ENCODE peak calls at places on chromosomes 12 and 14, in five cellular contexts. R is uterus, P is neural progenitor cell, K is psoas muscle, F is IMR-90. M is an unnamed sample. For H3K4me1, the result is how much of the 10 kb centered on the place peaks cover.

GRCh38 chr12:11607313-11608081 is 42.0 kb upstream of the ETV6 start:
- DNase-seq in P (peak), F (peak), R (no peak), K (no peak), M (no peak)

GRCh38 chr12:56657416-56658379 is 11.9 kb upstream of the ATP5F1B start:
- DNase-seq in K (no peak), P (no peak), F (no peak), R (no peak), M (no peak)

GRCh38 chr12:123478762-123479161 is 20.8 kb downstream of the SNRNP35 start:
- DNase-seq in R (no peak), K (peak), F (peak), P (no peak), M (peak)

GRCh38 chr14:88179725-88180124 is 143.3 kb downstream of the KCNK10 start:
- DNase-seq in F (no peak), P (no peak), K (no peak), R (no peak), M (no peak)

GRCh38 chr12:40336573-40337199 is 111.9 kb downstream of the LRRK2 start:
- DNase-seq in P (no peak), F (peak), K (no peak), R (no peak), M (no peak)

GRCh38 chr12:1471224-1471623 is 123.2 kb downstream of the FBXL14 start:
- DNase-seq in P (no peak), K (no peak), F (no peak), R (no peak), M (no peak)

GRCh38 chr12:65524666-65525065 is 246.2 kb downstream of the MSRB3 start:
- DNase-seq in R (no peak), F (peak), P (no peak), K (no peak), M (no peak)

GRCh38 chr12:25054076-25054782 is 105.3 kb upstream of the BCAT1 start:
- DNase-seq in K (no peak), P (no peak), F (no peak), R (no peak), M (no peak)

GRCh38 chr14:81831128-81831815 is 297.6 kb upstream of the SEL1L start:
- DNase-seq in K (peak), F (no peak), R (no peak), P (peak), M (peak)

GRCh38 chr12:130104114-130104513 is 58.1 kb upstream of the FZD10 start:
- DNase-seq in F (no peak), P (no peak), R (no peak), K (no peak), M (no peak)

GRCh38 chr12:68958337-68958736 is 25.4 kb upstream of the CPM start:
- DNase-seq in R (no peak), F (no peak), K (no peak), P (no peak), M (no peak)

GRCh38 chr14:30330452-30330851 is 228.5 kb upstream of the G2E3 start:
- DNase-seq in P (no peak), K (no peak), R (no peak), F (no peak), M (no peak)

GRCh38 chr14:24147761-24148428 is 597 bp downstream of the RNF31 start:
- DNase-seq in K (no peak), P (no peak), F (no peak), R (no peak), M (no peak)

GRCh38 chr14:76993743-76994142 is 34.8 kb downstream of the IRF2BPL start:
- DNase-seq in R (no peak), K (no peak), F (no peak), P (no peak), M (no peak)

GRCh38 chr14:51298895-51299294 is 58.8 kb downstream of the TMX1 start:
- DNase-seq in P (no peak), R (no peak), K (no peak), F (peak), M (no peak)

GRCh38 chr14:56099081-56099797 is 19.0 kb upstream of the PELI2 start:
- DNase-seq in R (no peak), P (peak), F (no peak), K (no peak), M (no peak)

GRCh38 chr12:79710707-79711483 is 20.1 kb upstream of the PAWR start:
- DNase-seq in R (no peak), P (no peak), K (no peak), F (no peak), M (no peak)

GRCh38 chr14:21268612-21269251 is 510 bp downstream of the HNRNPC start:
- DNase-seq in F (peak), P (peak), K (no peak), R (peak), M (no peak)

GRCh38 chr12:63362801-63363200 is 211.8 kb upstream of the AVPR1A start:
- DNase-seq in P (no peak), K (no peak), R (no peak), F (no peak), M (no peak)

GRCh38 chr12:23431006-23431405 is 518.5 kb downstream of the SOX5 start:
- DNase-seq in K (no peak), F (no peak), R (no peak), P (no peak), M (no peak)

GRCh38 chr12:84889818-84890217 is 22.8 kb downstream of the SLC6A15 start:
- DNase-seq in K (no peak), R (no peak), F (no peak), P (no peak), M (no peak)

GRCh38 chr14:91374897-91375747 is 42.5 kb downstream of the CCDC88C start:
- DNase-seq in R (no peak), K (no peak), F (no peak), P (peak), M (no peak)

GRCh38 chr12:104138747-104139186 is 757 bp upstream of the NFYB start:
- DNase-seq in P (peak), K (peak), R (peak), F (no peak), M (no peak)

GRCh38 chr12:105474672-105475071 is 144.2 kb downstream of the C12orf75 start:
- DNase-seq in P (no peak), K (no peak), R (no peak), F (peak), M (no peak)

GRCh38 chr12:90978117-90978770 is 23.3 kb upstream of the CCER1 start:
- DNase-seq in F (peak), P (peak), R (no peak), K (no peak), M (no peak)

GRCh38 chr12:68279227-68280054 is 26.0 kb upstream of the IL22 start:
- DNase-seq in K (no peak), R (no peak), P (no peak), F (peak), M (no peak)

GRCh38 chr12:2336409-2336829 is 283.6 kb downstream of the CACNA1C start:
- DNase-seq in R (peak), P (no peak), F (peak), K (no peak), M (peak)

GRCh38 chr12:48795550-48796455 is 6.9 kb upstream of the ADCY6 start:
- DNase-seq in K (peak), F (peak), P (peak), R (peak), M (no peak)

GRCh38 chr12:108888031-108888430 is 8.1 kb downstream of the DAO start:
- DNase-seq in P (no peak), K (no peak), R (no peak), F (no peak), M (no peak)

GRCh38 chr12:3273409-3273853 is 196.3 kb downstream of the TSPAN9 start:
- DNase-seq in P (no peak), F (peak), K (no peak), R (no peak), M (no peak)

GRCh38 chr12:1808798-1809480 is 11.4 kb upstream of the LRTM2 start:
- DNase-seq in P (no peak), F (no peak), K (no peak), R (no peak), M (no peak)

GRCh38 chr12:110252716-110253115 is 28.3 kb upstream of the ATP2A2 start:
- DNase-seq in K (no peak), P (no peak), R (no peak), F (no peak), M (no peak)

GRCh38 chr12:77914089-77914488 is 83.4 kb downstream of the NAV3 start:
- DNase-seq in F (no peak), R (no peak), K (no peak), P (no peak), M (no peak)

GRCh38 chr12:64125913-64126312 is 96.2 kb downstream of the KICS2 start:
- DNase-seq in P (no peak), F (no peak), K (no peak), R (no peak), M (no peak)

GRCh38 chr12:1845886-1846285 is 25.5 kb downstream of the LRTM2 start:
- DNase-seq in K (no peak), F (no peak), P (no peak), R (no peak), M (no peak)

GRCh38 chr12:121059031-121059898 is 20.2 kb upstream of the OASL start:
- DNase-seq in R (no peak), K (no peak), F (no peak), P (no peak), M (no peak)

GRCh38 chr12:90368081-90368480 is 586.9 kb downstream of the CCER1 start:
- DNase-seq in F (no peak), K (no peak), P (no peak), R (no peak), M (no peak)

GRCh38 chr14:36293824-36294223 is 26.6 kb downstream of the MBIP start:
- DNase-seq in R (no peak), P (no peak), F (peak), K (no peak), M (no peak)

GRCh38 chr12:49345840-49346658 is 639 bp upstream of the DNAJC22 start:
- DNase-seq in P (no peak), F (no peak), R (no peak), K (no peak), M (no peak)

GRCh38 chr14:74614508-74615495 is 2.8 kb upstream of the LTBP2 start:
- DNase-seq in P (no peak), F (no peak), K (no peak), R (no peak), M (no peak)
- H3K4me1 ChIP-seq in P (under half), F (under half), K (under half), R (under half), M (half or more)

GRCh38 chr12:52188658-52189057 is 3.2 kb downstream of the KRT80 start:
- DNase-seq in K (no peak), P (no peak), R (no peak), F (no peak), M (no peak)
- H3K4me1 ChIP-seq in K (under half), P (under half), R (under half), F (half or more), M (half or more)

DNA sequence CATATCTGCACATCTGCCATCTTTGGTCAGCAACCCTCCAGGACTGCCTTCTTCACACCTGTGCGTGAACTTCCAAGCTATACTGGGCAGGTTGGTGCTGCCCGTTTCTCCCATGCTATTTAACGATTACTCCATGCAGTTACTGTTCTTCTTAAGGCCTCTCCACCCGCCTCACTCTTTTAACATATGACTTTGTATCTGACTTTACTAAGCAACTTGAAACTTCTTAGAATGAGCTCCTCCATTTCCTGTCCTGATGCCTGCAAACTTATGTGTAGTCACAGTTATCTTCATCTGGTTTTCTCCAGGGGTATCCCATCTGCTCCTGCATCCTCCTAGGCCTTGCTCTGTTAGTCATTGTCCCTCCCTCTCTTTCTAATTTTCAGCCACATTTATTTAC is 35.7 kb downstream of the PRKCH start:
- DNase-seq in P (no peak), F (no peak), K (no peak), R (no peak), M (no peak)
- H3K4me1 ChIP-seq in P (under half), F (under half), K (under half), R (under half), M (under half)

GRCh38 chr12:100520048-100520769 is 46.5 kb downstream of the NR1H4 start:
- DNase-seq in K (no peak), P (peak), F (no peak), R (no peak), M (no peak)
- H3K4me1 ChIP-seq in K (under half), P (under half), F (under half), R (under half), M (under half)

DNA sequence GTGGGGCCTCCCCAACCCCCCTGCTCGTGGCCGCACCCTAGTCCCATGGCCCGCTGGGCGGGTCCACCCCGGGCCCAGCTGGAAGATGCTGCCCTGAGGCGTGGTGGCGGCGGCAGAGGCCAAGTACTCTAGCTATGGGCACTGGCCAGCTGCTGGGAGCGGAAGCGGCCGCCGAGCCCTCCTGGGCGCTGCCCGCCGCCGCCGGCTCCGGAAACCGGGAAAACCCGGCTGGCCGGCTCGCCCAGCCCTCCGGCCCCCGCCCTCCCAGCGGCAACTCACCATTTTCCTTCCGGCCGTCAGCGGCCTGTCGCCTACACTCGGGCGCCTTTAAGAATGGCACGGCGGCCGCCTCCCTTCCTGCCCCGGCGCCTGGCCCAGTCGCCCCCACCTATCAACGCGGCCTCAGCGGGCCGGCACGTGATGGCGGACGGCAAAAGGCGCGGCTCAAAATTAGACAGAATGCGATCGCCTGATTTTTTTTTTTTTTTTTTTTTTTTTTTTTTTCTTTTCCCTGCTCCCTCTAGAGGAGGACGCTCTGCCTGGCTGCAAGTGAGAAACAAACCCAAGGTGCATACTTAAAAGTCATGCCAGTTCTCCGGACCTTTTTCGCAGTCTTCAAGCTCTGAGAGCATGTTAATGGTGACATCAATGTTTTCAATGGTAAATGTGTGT is at the start of gene GMFB:
- DNase-seq in F (peak), R (peak), P (peak), K (peak), M (peak)
- H3K4me1 ChIP-seq in F (under half), R (under half), P (under half), K (under half), M (under half)